ENCODE peak calls at places on chromosomes 1 and 21, in four cellular contexts. Z is aorta, I is neuronal stem cell, R is psoas muscle. W is an unnamed sample.
A peak's percentile ranks its signal among the peaks of the same experiment; 100 is the strongest.

GRCh38 chr1:174769961-174770549 is 229.7 kb upstream of the CACYBP start:
- DNase-seq in I (peak; percentile 18), R (no peak), Z (no peak), W (peak; percentile 52)

GRCh38 chr1:214551052-214551435 is 358 bp downstream of the PTPN14 start:
- DNase-seq in R (peak; percentile 84), I (peak; percentile 44), Z (peak; percentile 87), W (no peak)

GRCh38 chr1:234960722-234961467 is 167.7 kb downstream of the TOMM20 start:
- DNase-seq in Z (no peak), I (no peak), R (no peak), W (no peak)

GRCh38 chr1:58898739-58899580 is 115.1 kb upstream of the JUN start:
- DNase-seq in I (no peak), R (peak; percentile 65), Z (no peak), W (no peak)

GRCh38 chr1:151108331-151108730 is 37.8 kb downstream of the GABPB2 start:
- DNase-seq in Z (peak; percentile 13), R (peak; percentile 20), I (no peak), W (no peak)

GRCh38 chr1:74504125-74505065 is 8.0 kb downstream of the LRRC53 start:
- DNase-seq in I (peak; percentile 66), R (peak; percentile 40), Z (no peak), W (peak; percentile 4)

GRCh38 chr21:45256021-45256911 is 31.4 kb downstream of the POFUT2 start:
- DNase-seq in Z (no peak), R (peak; percentile 38), I (no peak), W (no peak)

GRCh38 chr1:171055966-171056643 is 34.6 kb upstream of the FMO3 start:
- DNase-seq in Z (no peak), R (no peak), I (no peak), W (no peak)

GRCh38 chr1:229629251-229629650 is 3.2 kb downstream of the URB2 start:
- DNase-seq in R (no peak), Z (no peak), I (no peak), W (no peak)

GRCh38 chr21:39867198-39867650 is at the start of gene PCP4:
- DNase-seq in Z (no peak), R (no peak), I (peak; percentile 82), W (no peak)

GRCh38 chr1:118147542-118147941 is 37.5 kb downstream of the SPAG17 start:
- DNase-seq in I (no peak), R (no peak), Z (no peak), W (no peak)

GRCh38 chr21:33963848-33964555 is 48.4 kb upstream of the ATP5PO start:
- DNase-seq in Z (no peak), R (no peak), I (no peak), W (no peak)

GRCh38 chr1:225454733-225455132 is 26.9 kb upstream of the LBR start:
- DNase-seq in Z (no peak), I (no peak), R (peak; percentile 16), W (no peak)

GRCh38 chr1:220298470-220298869 is 26.2 kb upstream of the RAB3GAP2 start:
- DNase-seq in R (no peak), I (no peak), Z (no peak), W (no peak)

GRCh38 chr1:117313555-117313954 is 53.7 kb upstream of the MAN1A2 start:
- DNase-seq in I (no peak), R (no peak), Z (no peak), W (no peak)

GRCh38 chr1:83901547-83902155 is 97.3 kb downstream of the TTLL7 start:
- DNase-seq in Z (no peak), I (no peak), R (no peak), W (no peak)

GRCh38 chr1:20615946-20616345 is 17.3 kb upstream of the PINK1 start:
- DNase-seq in I (no peak), R (no peak), Z (no peak), W (no peak)

GRCh38 chr1:37486680-37487618 is 12.6 kb downstream of the ZC3H12A start:
- DNase-seq in R (peak; percentile 92), Z (peak; percentile 96), I (peak; percentile 69), W (peak; percentile 75)

GRCh38 chr1:99768525-99769382 is 2.3 kb upstream of the FRRS1 start:
- DNase-seq in Z (no peak), I (no peak), R (no peak), W (no peak)

GRCh38 chr1:39453603-39454002 is 37.8 kb upstream of the BMP8A start:
- DNase-seq in R (peak; percentile 82), Z (peak; percentile 90), I (no peak), W (no peak)

GRCh38 chr1:19010995-19011696 is 54.7 kb upstream of the IFFO2 start:
- DNase-seq in I (peak; percentile 45), Z (peak; percentile 93), R (no peak), W (no peak)

GRCh38 chr1:208461680-208462079 is 217.5 kb upstream of the PLXNA2 start:
- DNase-seq in Z (no peak), I (no peak), R (no peak), W (no peak)

GRCh38 chr1:32992489-32993214 is 28.0 kb upstream of the RNF19B start:
- DNase-seq in I (no peak), R (peak; percentile 85), Z (peak; percentile 89), W (no peak)

GRCh38 chr1:41719128-41719527 is 199.6 kb downstream of the HIVEP3 start:
- DNase-seq in Z (no peak), R (no peak), I (no peak), W (no peak)

GRCh38 chr1:149844096-149844495 is 55.3 kb upstream of the BOLA1 start:
- DNase-seq in R (no peak), I (no peak), Z (no peak), W (no peak)

GRCh38 chr1:26831059-26831458 is 4.6 kb downstream of the ZDHHC18 start:
- DNase-seq in I (no peak), R (no peak), Z (no peak), W (no peak)

GRCh38 chr1:7177021-7177420 is 391.8 kb downstream of the CAMTA1 start:
- DNase-seq in I (no peak), Z (no peak), R (no peak), W (no peak)

GRCh38 chr1:7117599-7118281 is 332.5 kb downstream of the CAMTA1 start:
- DNase-seq in I (no peak), R (no peak), Z (peak; percentile 80), W (no peak)

GRCh38 chr1:5423109-5423508 is 569.1 kb downstream of the NPHP4 start:
- DNase-seq in Z (no peak), I (no peak), R (no peak), W (peak; percentile 23)

GRCh38 chr1:44808938-44809917 is 905 bp downstream of the BTBD19 start:
- DNase-seq in I (no peak), Z (peak; percentile 84), R (peak; percentile 72), W (peak; percentile 92)
- H3K4me3 ChIP-seq in I (no peak overlapping the region), Z (no peak overlapping the region), R (peak overlapping the region; percentile 51), W (peak overlapping the region; percentile 48)

DNA sequence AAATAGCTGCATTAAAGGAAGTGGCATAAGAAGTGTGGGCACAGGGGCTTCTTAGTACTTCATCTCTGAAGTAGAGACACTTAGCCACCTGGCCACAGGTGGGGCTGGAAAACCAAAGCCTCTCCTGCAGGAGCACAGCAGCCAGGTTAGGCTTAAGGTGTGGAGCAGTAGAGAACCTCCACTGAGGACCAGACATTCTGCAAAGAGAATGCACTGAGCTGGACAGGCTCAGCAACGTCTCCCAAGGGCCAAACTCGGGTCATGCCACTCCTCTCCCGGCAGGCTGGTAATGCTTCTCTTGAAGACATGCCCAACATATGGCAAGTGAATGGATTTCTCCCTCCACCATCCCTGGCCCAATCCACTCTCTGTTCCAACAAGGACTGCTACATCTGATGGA is 33.0 kb upstream of the LRRC38 start:
- DNase-seq in I (no peak), R (no peak), Z (no peak), W (no peak)
- H3K9me3 ChIP-seq in I (no peaks in the 10 kb centered on the region), R (no peaks in the 10 kb centered on the region), Z (no peaks in the 10 kb centered on the region), W (no peaks in the 10 kb centered on the region)

GRCh38 chr1:55169126-55169525 is 46.0 kb downstream of the USP24 start:
- DNase-seq in R (no peak), Z (no peak), I (no peak), W (no peak)

GRCh38 chr1:55170426-55170825 is 44.7 kb downstream of the USP24 start:
- DNase-seq in Z (no peak), I (no peak), R (no peak), W (no peak)

GRCh38 chr1:55164906-55165305 is 50.3 kb downstream of the USP24 start:
- DNase-seq in I (no peak), R (no peak), Z (no peak), W (no peak)

GRCh38 chr1:55168353-55168752 is 46.8 kb downstream of the USP24 start:
- DNase-seq in I (no peak), R (no peak), Z (no peak), W (no peak)

DNA sequence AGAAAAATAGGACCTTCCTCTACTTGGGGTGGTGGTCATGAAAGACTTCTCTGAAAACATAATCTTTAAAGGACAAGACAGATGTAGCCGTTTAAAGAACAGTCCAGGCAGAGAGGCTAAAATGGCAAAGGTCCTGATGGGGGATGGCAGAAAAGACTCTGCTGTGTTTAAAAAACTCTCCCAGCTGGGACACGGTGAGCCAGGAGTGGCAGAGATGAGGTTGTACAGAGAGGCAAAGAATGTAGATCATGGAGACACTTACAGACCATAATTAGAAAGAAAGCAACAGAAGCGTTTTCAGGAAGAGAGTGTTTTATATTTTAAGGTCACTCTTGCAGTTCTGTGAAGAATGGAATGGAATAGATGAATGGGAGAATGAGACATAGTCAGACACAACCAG is 47.9 kb downstream of the USP24 start:
- DNase-seq in R (no peak), I (no peak), Z (no peak), W (no peak)
- H3K4me1 ChIP-seq in R (peaks cover 19% of the 10 kb centered on the region), I (peaks cover 6% of the 10 kb centered on the region), Z (no peaks in the 10 kb centered on the region), W (no peaks in the 10 kb centered on the region)

DNA sequence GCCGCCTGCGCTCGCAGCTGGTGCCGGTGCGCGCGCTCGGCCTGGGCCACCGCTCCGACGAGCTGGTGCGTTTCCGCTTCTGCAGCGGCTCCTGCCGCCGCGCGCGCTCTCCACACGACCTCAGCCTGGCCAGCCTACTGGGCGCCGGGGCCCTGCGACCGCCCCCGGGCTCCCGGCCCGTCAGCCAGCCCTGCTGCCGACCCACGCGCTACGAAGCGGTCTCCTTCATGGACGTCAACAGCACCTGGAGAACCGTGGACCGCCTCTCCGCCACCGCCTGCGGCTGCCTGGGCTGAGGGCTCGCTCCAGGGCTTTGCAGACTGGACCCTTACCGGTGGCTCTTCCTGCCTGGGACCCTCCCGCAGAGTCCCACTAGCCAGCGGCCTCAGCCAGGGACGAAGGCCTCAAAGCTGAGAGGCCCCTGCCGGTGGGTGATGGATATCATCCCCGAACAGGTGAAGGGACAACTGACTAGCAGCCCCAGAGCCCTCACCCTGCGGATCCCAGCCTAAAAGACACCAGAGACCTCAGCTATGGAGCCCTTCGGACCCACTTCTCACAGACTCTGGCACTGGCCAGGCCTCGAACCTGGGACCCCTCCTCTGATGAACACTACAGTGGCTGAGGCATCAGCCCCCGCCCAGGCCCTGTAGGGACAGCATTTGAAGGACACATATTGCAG is 3.0 kb downstream of the ARTN start:
- DNase-seq in Z (peak; percentile 81), R (peak; percentile 66), I (peak; percentile 38), W (no peak)
- H3K4me3 ChIP-seq in Z (peak overlapping the region; percentile 8), R (peak overlapping the region; percentile 64), I (peak overlapping the region; percentile 80), W (no peak overlapping the region)

W was measured in naive thymus-derived CD4-positive, alpha-beta T cell.